ENCODE peak calls at places on chromosomes 4 and X, in seven cellular contexts. T is IMR-90; I is PC-3; Q is mammary epithelial cell; U is CD4-positive, alpha-beta T cell; B is H1; V is left ventricle myocardium inferior. W is an unnamed sample. For H3K27me3, the result is how much of the 10 kb centered on the place peaks cover.

GRCh38 chr4:66927937-66928336 is 617.4 kb downstream of the CENPC start:
- DNase-seq in Q (no peak), U (no peak), V (no peak), B (no peak), I (no peak), T (no peak), W (no peak)

GRCh38 chrX:13898084-13898483 is 81.2 kb upstream of the GPM6B start:
- DNase-seq in B (no peak), Q (peak), V (no peak), U (no peak), T (peak), I (peak), W (no peak)

GRCh38 chr4:113146876-113147358 is 97.5 kb downstream of the ANK2 start:
- DNase-seq in I (no peak), Q (no peak), B (no peak), T (no peak), U (no peak), V (no peak), W (peak)

GRCh38 chr4:105122334-105122733 is 24.3 kb upstream of the TET2 start:
- DNase-seq in I (peak), B (no peak), T (no peak), Q (peak), U (no peak), V (no peak), W (no peak)

GRCh38 chrX:86946569-86946968 is 571.0 kb upstream of the KLHL4 start:
- DNase-seq in B (no peak), Q (peak), I (peak), V (no peak), T (peak), U (no peak), W (no peak)

GRCh38 chrX:41561045-41561444 is 113.9 kb downstream of the NYX start:
- DNase-seq in I (peak), T (peak), U (no peak), B (no peak), Q (peak), V (no peak), W (peak)

GRCh38 chrX:63281465-63281864 is 69.7 kb downstream of the SPIN4 start:
- DNase-seq in V (no peak), I (no peak), B (no peak), Q (no peak), T (no peak), U (no peak), W (no peak)

GRCh38 chr4:118224239-118224829 is 128.5 kb downstream of the PRSS12 start:
- DNase-seq in U (no peak), I (peak), V (no peak), T (peak), Q (peak), B (no peak), W (no peak)

GRCh38 chr4:128648021-128648420 is 161.5 kb upstream of the JADE1 start:
- DNase-seq in Q (no peak), B (no peak), T (no peak), I (no peak), U (no peak), V (no peak), W (no peak)

GRCh38 chrX:39818750-39819149 is 279.0 kb downstream of the BCOR start:
- DNase-seq in B (no peak), I (no peak), V (no peak), Q (no peak), T (no peak), U (no peak), W (no peak)

GRCh38 chr4:132548463-132548862 is 600.6 kb upstream of the PCDH10 start:
- DNase-seq in Q (no peak), B (no peak), V (no peak), T (no peak), I (no peak), U (no peak), W (no peak)

GRCh38 chr4:89248879-89249281 is 58.7 kb downstream of the GPRIN3 start:
- DNase-seq in B (no peak), U (no peak), V (no peak), I (no peak), T (no peak), Q (peak), W (no peak)

GRCh38 chr4:114598191-114599121 is at the start of gene UGT8:
- DNase-seq in Q (peak), V (peak), I (peak), T (no peak), U (no peak), B (no peak), W (peak)

GRCh38 chr4:144817081-144817480 is 171.1 kb downstream of the HHIP start:
- DNase-seq in I (no peak), B (no peak), Q (no peak), V (no peak), U (no peak), T (no peak), W (no peak)

GRCh38 chr4:74088396-74088795 is 10.6 kb downstream of the CXCL2 start:
- DNase-seq in I (no peak), B (no peak), V (no peak), U (no peak), T (no peak), Q (no peak), W (no peak)

GRCh38 chr4:25485104-25485503 is 108.0 kb downstream of the ANAPC4 start:
- DNase-seq in T (no peak), I (no peak), V (no peak), U (no peak), Q (no peak), B (no peak), W (no peak)

GRCh38 chr4:165514739-165515138 is 135.9 kb downstream of the CPE start:
- DNase-seq in B (no peak), V (no peak), U (no peak), T (no peak), Q (no peak), I (no peak), W (no peak)

GRCh38 chrX:106484233-106484632 is 127.5 kb upstream of the RADX start:
- DNase-seq in V (no peak), I (no peak), T (no peak), Q (no peak), U (no peak), B (no peak), W (peak)

GRCh38 chr4:38730830-38731646 is 51.8 kb downstream of the TLR10 start:
- DNase-seq in I (peak), B (peak), Q (peak), T (peak), U (peak), V (peak), W (peak)

GRCh38 chr4:10007436-10007740 is 13.9 kb downstream of the SLC2A9 start:
- DNase-seq in U (no peak), V (no peak), I (no peak), Q (no peak), B (no peak), T (no peak), W (no peak)

DNA sequence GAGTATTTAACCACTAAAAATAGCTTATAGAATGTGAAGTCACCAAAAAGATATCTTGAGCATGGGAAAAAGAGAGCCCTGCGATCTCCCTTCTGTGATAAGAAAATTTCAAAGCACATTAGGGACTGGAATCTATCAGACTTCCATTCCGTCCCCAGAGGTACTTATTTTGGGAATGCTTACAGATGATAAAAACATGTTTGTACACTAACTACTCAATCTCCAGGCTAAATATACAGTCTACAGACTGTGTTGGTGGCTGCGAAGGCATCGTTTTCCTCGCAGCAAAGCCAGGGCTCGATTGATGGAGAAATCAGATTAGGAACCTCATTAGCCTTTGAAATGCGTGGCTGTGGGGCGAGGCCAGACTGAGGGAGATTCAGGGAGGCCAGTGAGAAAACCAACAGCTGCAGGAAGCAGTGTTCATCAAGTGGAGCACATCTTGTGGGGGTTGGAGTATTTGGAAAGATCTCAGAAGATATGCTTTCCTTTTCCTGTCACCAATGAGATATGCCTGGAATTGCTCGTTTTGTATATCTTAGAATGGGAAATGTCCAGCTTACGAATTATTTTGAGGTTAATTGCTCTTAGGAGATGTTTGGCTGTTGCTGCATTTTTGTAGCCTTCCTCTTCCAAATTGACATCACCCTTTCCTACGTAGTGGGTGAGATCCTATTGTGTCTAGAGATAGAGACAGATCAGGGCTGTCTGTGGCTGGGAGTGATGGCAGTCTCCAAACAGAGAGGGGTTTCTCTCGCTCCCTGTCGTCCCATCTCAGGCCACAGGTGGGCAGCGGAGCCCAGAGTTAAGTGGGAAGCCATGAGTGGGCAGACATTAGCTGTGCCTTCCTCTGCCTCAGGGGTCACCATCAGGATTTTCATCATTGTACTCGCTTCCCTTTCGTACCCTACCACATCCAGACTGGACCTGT is 225.0 kb upstream of the FAT1 start:
- DNase-seq in U (no peak), B (no peak), T (peak), V (no peak), Q (no peak), I (peak), W (no peak)
- TF ChIP-seq CTCF in U (no peak), B (peak), T (peak), V (peak), Q (peak), I (peak), W (no peak)

GRCh38 chrX:97691901-97692455 is 808.3 kb downstream of the RPA4 start:
- DNase-seq in I (no peak), U (no peak), T (no peak), Q (no peak), B (no peak), V (no peak), W (no peak)

GRCh38 chrX:97692575-97692974 is 808.9 kb downstream of the RPA4 start:
- DNase-seq in U (no peak), T (no peak), I (no peak), V (no peak), B (no peak), Q (no peak), W (no peak)
- H3K27me3 ChIP-seq in U (under half), T (under half), I (under half), V (under half), B (under half), Q (under half), W (under half)

DNA sequence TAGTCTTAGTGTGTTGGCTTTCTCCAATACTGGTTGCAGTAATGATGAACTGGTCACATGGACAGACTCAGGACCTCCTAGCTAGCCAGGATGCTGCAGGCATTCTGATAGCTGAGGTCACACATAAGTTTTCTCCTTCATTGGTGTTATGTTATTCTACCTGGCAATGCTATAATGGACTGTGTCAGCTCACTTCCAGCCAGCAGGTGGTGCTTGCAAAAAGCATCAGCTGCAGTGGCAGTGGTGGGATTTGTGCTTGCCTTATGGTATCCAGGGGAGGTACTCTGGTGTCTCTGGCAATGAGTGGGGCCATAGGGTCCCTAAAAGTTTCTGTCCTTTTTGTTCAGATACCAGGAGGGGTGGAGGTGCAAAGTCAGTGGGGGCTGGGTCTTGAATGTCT is 33.6 kb downstream of the ZNF330 start:
- DNase-seq in I (peak), T (no peak), Q (no peak), U (no peak), V (no peak), B (no peak), W (no peak)
- TF ChIP-seq CTCF in I (peak), T (no peak), Q (peak), U (no peak), V (no peak), B (peak), W (peak)

DNA sequence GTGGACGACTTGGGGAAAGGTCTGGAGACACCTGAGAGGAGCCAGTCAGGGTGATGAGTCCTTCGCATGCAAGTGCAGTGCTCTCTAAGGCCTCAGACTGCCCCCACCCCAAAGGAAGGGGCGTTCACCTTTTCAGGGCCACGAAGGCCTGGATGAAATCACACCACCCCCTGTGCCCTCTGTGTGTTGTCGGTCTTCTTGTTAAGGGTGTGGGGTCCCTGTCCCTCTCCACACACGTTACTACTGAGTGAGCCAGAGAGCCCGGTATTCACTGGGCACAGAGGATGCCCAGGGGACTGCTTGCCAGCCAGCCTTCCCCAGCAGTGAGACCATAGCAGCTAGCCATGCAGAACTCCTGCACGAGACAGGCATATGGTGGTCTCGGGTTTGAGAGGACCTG is 72.0 kb downstream of the MTMR1 start:
- DNase-seq in I (no peak), B (no peak), Q (no peak), T (no peak), U (no peak), V (no peak), W (no peak)
- H3K27me3 ChIP-seq in I (under half), B (under half), Q (under half), T (under half), U (under half), V (under half), W (under half)

GRCh38 chr4:137278431-137278830 is 253.9 kb downstream of the PCDH18 start:
- DNase-seq in I (no peak), T (no peak), V (no peak), U (no peak), B (no peak), Q (no peak), W (no peak)

DNA sequence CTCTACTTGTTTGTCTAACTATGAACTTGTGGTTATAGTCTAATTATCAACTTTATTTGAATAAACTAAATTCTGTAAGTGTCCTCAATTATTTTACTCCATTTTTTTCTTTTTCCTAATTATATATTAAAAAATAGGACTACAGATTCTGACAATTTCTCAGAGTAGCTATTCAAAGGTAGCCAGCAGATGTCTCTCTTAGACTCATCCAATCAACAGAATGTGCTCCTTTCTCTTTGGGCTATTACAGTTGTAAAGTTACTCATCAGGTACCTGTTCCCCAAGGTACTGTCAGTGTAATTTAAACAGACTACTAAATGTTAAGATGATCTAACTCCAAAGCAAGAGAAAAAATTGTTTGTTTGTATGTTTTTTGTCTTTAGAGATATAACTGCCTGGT is 248.6 kb downstream of the PCDH18 start:
- DNase-seq in V (no peak), T (peak), B (no peak), Q (peak), U (no peak), I (peak), W (no peak)
- TF ChIP-seq CTCF in V (peak), T (peak), B (no peak), Q (peak), U (no peak), I (peak), W (no peak)

GRCh38 chrX:108735680-108736508 is 469 bp downstream of the IRS4 start:
- DNase-seq in I (no peak), B (no peak), T (no peak), U (no peak), Q (peak), V (no peak), W (no peak)
- H3K27me3 ChIP-seq in I (half or more), B (under half), T (half or more), U (under half), Q (under half), V (half or more), W (under half)